ENCODE peak calls at places on chromosomes 16 and 17, in eight cellular contexts. U is A549, W is stomach, M is tibial nerve, D is H1, L is K562, B is GM12878, J is suprapubic skin. F is an unnamed sample.

GRCh38 chr17:76581515-76581914 is 4.1 kb downstream of the ST6GALNAC2 start:
- DNase-seq in D (no peak), J (no peak), B (no peak), M (no peak), W (no peak), U (no peak), L (no peak), F (no peak)

GRCh38 chr16:23174622-23175021 is 7.9 kb upstream of the SCNN1G start:
- DNase-seq in D (no peak), W (no peak), J (no peak), B (no peak), U (no peak), L (no peak), M (no peak), F (no peak)

GRCh38 chr16:71628810-71629209 is 2.8 kb downstream of the MARVELD3 start:
- DNase-seq in J (no peak), L (no peak), B (no peak), W (no peak), D (no peak), U (no peak), M (no peak), F (no peak)

GRCh38 chr17:46002311-46002972 is 3.4 kb downstream of the STH start:
- DNase-seq in J (no peak), M (peak), D (peak), L (peak), B (peak), W (peak), U (peak), F (peak)

GRCh38 chr17:13943859-13944258 is 125.4 kb upstream of the COX10 start:
- DNase-seq in W (no peak), D (no peak), M (no peak), B (no peak), U (no peak), J (no peak), L (no peak), F (no peak)

GRCh38 chr16:4706871-4707270 is 13.5 kb downstream of the NUDT16L1 start:
- DNase-seq in D (no peak), J (no peak), B (no peak), W (no peak), U (no peak), L (no peak), M (no peak), F (no peak)

GRCh38 chr17:9020824-9021157 is 519 bp upstream of the NTN1 start:
- DNase-seq in D (no peak), B (no peak), J (no peak), W (no peak), L (no peak), U (no peak), M (no peak), F (peak)

GRCh38 chr17:30858556-30859250 is 26.9 kb downstream of the ATAD5 start:
- DNase-seq in B (no peak), U (no peak), M (no peak), W (no peak), J (no peak), L (no peak), D (no peak), F (no peak)

GRCh38 chr16:66359811-66360608 is 6.5 kb upstream of the CDH5 start:
- DNase-seq in B (no peak), D (no peak), L (no peak), J (no peak), M (no peak), U (no peak), W (no peak), F (no peak)

GRCh38 chr16:75626806-75627205 is 3.7 kb upstream of the ADAT1 start:
- DNase-seq in J (no peak), U (no peak), W (no peak), B (no peak), L (no peak), M (no peak), D (no peak), F (no peak)

GRCh38 chr17:81994593-81995462 is 17.4 kb downstream of the ASPSCR1 start:
- DNase-seq in L (no peak), D (no peak), B (no peak), U (no peak), W (peak), J (no peak), M (no peak), F (no peak)

GRCh38 chr17:1880851-1881630 is 51.2 kb downstream of the RPA1 start:
- DNase-seq in B (no peak), D (no peak), M (no peak), W (no peak), L (no peak), U (no peak), J (no peak), F (no peak)

GRCh38 chr16:56549744-56550385 is 15.0 kb upstream of the MT4 start:
- DNase-seq in W (no peak), B (no peak), J (no peak), L (no peak), D (no peak), U (no peak), M (no peak), F (no peak)

GRCh38 chr17:37761065-37761464 is 16.2 kb upstream of the HNF1B start:
- DNase-seq in U (no peak), D (no peak), B (no peak), L (no peak), M (no peak), J (no peak), W (no peak), F (no peak)

GRCh38 chr17:63442074-63442473 is 4.0 kb downstream of the CYB561 start:
- DNase-seq in L (no peak), U (no peak), W (no peak), J (no peak), B (no peak), D (no peak), M (no peak), F (no peak)

GRCh38 chr16:19831678-19832077 is 53.0 kb downstream of the GPRC5B start:
- DNase-seq in B (no peak), U (peak), J (no peak), D (no peak), M (no peak), W (no peak), L (no peak), F (no peak)

GRCh38 chr17:39578272-39578671 is 29.4 kb downstream of the NEUROD2 start:
- DNase-seq in D (no peak), B (no peak), M (no peak), J (no peak), U (no peak), W (no peak), L (no peak), F (no peak)

GRCh38 chr16:88634141-88634993 is 4.0 kb upstream of the IL17C start:
- DNase-seq in D (no peak), B (peak), J (no peak), U (no peak), M (no peak), W (peak), L (peak), F (no peak)
- TF ChIP-seq CTCF in D (no peak), B (no peak), J (no peak), U (no peak), M (no peak), W (no peak), L (no peak), F (no peak)

GRCh38 chr17:48542114-48542955 is 2.6 kb downstream of the HOXB2 start:
- DNase-seq in D (no peak), M (no peak), L (no peak), U (no peak), W (no peak), J (no peak), B (no peak), F (no peak)
- TF ChIP-seq EP300 in D (no peak), M (no peak), L (peak), U (no peak), W (no peak), J (no peak), B (no peak), F (no peak)

GRCh38 chr17:56629450-56630187 is 36.1 kb downstream of the NOG start:
- DNase-seq in W (no peak), J (no peak), U (peak), M (no peak), D (peak), L (peak), B (no peak), F (no peak)
- TF ChIP-seq CTCF in W (no peak), J (no peak), U (peak), M (no peak), D (peak), L (peak), B (peak), F (no peak)

DNA sequence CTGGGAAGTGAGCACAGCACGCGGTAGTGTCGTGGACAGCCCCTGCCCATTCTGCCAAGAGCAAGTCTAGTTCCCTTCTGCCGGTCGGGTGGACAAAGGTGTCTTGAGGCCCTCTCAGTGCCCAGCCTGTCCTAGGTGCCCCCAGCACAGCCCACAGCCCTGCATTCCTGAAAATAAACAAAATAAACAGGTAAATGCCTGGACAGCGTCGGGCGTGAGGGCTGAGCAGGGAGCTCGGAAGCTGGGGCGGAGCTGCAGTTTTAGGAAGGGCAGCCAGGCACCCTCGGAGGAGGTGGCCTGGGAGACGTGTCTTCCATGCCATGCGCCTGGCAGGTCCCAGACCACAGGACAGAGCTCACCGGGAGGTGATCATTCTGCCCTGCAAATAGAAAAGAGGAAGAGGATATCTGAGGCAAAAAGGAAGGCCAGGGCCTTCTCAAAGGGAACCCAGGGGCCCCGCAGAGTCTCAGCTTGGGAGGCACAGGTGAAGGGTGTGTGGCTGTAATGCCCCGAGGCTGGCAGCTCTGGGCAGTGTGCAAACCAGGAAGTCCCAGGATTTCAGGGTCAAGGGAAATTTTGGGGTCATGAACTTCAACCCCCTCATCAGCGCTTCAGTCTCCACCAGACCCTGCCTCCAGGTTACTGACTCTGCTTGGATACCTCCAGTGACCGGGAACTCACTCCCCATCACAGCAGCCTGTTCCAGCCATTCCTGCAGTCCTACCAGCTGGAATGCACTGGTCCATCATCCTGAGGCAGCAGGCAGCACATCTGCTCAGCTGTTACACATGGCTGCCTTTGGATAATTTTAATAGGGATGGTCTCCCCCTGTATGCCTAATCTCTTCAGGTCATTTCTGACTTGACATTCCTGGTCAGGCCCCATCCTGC is 1.7 kb downstream of the ZNF469 start:
- DNase-seq in U (peak), D (no peak), M (no peak), L (no peak), B (no peak), W (no peak), J (no peak), F (peak)
- TF ChIP-seq EP300 in U (no peak), D (no peak), M (no peak), L (no peak), B (no peak), W (no peak), J (no peak), F (no peak)

GRCh38 chr17:16467886-16468285 is 24.1 kb downstream of the LRRC75A start:
- DNase-seq in L (no peak), U (no peak), W (no peak), M (no peak), J (no peak), B (no peak), D (no peak), F (no peak)
- TF ChIP-seq CTCF in L (no peak), U (no peak), W (no peak), M (no peak), J (no peak), B (no peak), D (no peak), F (no peak)

GRCh38 chr16:72721981-72722380 is 325.9 kb downstream of the ZFHX3 start:
- DNase-seq in L (peak), J (no peak), W (no peak), U (no peak), M (no peak), B (no peak), D (no peak), F (no peak)
- TF ChIP-seq EP300 in L (no peak), J (no peak), W (no peak), U (no peak), M (no peak), B (no peak), D (no peak), F (no peak)

GRCh38 chr17:28357061-28357900 is at the start of gene POLDIP2:
- DNase-seq in D (peak), L (peak), M (peak), J (peak), U (peak), W (peak), B (peak), F (peak)
- TF ChIP-seq CTCF in D (no peak), L (no peak), M (peak), J (no peak), U (no peak), W (no peak), B (no peak), F (no peak)

DNA sequence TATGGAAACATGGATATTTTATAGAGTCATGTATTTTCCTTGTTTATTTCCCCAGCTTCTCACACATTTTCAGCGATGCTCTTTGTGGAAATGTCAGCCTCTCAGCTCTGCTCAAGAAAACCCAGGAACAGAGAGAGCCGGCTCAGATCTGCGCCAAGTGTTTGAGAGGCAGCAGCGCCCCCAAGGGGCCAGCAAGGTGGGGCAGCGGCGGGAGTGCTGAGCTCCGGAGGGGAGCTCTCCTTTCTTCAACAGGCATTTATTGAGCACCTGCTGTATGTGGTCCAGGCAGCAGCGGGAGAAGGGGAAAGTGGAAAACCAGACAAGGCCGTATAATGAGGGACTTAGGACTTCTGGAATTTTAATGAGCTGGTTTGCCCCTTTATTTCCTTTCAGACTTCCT is 421.1 kb upstream of the C16orf82 start:
- DNase-seq in D (no peak), B (no peak), L (peak), W (no peak), M (no peak), J (no peak), U (peak), F (no peak)
- TF ChIP-seq EP300 in D (no peak), B (no peak), L (no peak), W (no peak), M (no peak), J (no peak), U (no peak), F (no peak)

GRCh38 chr16:81852347-81852746 is 73.3 kb downstream of the PLCG2 start:
- DNase-seq in B (no peak), J (no peak), M (no peak), W (no peak), U (no peak), L (no peak), D (no peak), F (no peak)

GRCh38 chr16:81843243-81843582 is 64.1 kb downstream of the PLCG2 start:
- DNase-seq in B (no peak), M (no peak), W (no peak), U (no peak), L (no peak), D (no peak), J (no peak), F (no peak)

GRCh38 chr16:81850197-81850944 is 71.3 kb downstream of the PLCG2 start:
- DNase-seq in L (no peak), W (no peak), M (no peak), U (no peak), B (no peak), D (no peak), J (no peak), F (peak)

GRCh38 chr16:81846105-81846504 is 67.0 kb downstream of the PLCG2 start:
- DNase-seq in B (no peak), D (no peak), L (no peak), M (no peak), U (peak), W (no peak), J (no peak), F (no peak)

DNA sequence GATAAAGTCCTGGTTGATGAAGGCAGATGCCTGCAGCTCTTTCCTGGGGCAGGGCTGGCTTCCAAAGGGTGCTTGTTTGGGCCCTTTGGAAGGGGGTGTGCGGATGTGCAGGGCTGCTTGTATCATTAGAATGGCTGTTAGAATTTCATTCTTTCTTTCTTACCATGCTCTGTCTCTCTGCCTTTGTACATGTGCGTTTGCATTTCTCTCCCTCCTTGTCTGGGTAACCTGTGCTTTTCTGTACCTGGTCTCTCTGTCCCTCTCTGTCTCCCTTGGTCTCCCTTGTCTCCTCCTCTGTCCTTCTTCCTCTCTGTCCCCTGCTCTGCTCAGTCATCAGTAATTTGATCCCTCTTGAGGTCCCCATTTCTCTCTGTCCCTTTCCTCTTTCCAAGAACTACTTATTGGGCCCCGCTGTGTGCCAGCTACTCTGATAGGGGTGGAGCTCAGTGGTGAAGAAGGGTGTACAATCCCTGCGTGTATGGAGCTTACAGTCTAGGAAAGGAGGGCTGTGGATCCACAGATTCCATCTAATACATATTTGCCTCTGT is 69.3 kb downstream of the PLCG2 start:
- DNase-seq in W (no peak), J (no peak), M (no peak), U (no peak), D (no peak), B (no peak), L (no peak), F (no peak)
- TF ChIP-seq CTCF in W (no peak), J (no peak), M (no peak), U (no peak), D (no peak), B (no peak), L (no peak), F (no peak)

GRCh38 chr16:17056666-17057065 is 414.1 kb downstream of the XYLT1 start:
- DNase-seq in D (no peak), W (no peak), U (no peak), J (no peak), M (no peak), B (no peak), L (no peak), F (no peak)
- TF ChIP-seq EP300 in D (no peak), W (no peak), U (no peak), J (no peak), M (no peak), B (no peak), L (no peak), F (no peak)